ENCODE peak calls at places on chromosomes 16 and 17, in ten cellular contexts. A is PC-9, C is stomach, F is mesothelial cell of epicardium, K is progenitor cell of endocrine pancreas, S is cardiac muscle cell, G is GM10248, E is lower leg skin, L is foreskin fibroblast, U is neural crest cell. T is an unnamed sample.

GRCh38 chr16:2505695-2506094 is 8.1 kb upstream of the ATP6V0C start:
- DNase-seq in A (no peak), C (no peak), F (no peak), K (no peak), S (no peak), G (no peak), E (no peak), L (no peak), U (no peak), T (no peak)

GRCh38 chr16:24013733-24014645 is 178.2 kb downstream of the PRKCB start:
- DNase-seq in A (no peak), C (peak; percentile 31), F (no peak), K (no peak), S (no peak), G (peak; percentile 87), E (no peak), L (no peak), U (no peak), T (no peak)

GRCh38 chr17:44217738-44218343 is 1.6 kb downstream of the UBTF start:
- DNase-seq in A (no peak), C (no peak), F (peak; percentile 45), K (no peak), S (no peak), G (no peak), E (peak; percentile 89), L (no peak), U (no peak), T (no peak)

GRCh38 chr17:77391668-77392375 is 251.1 kb downstream of the SEC14L1 start:
- DNase-seq in A (peak; percentile 40), C (no peak), F (no peak), K (no peak), S (peak; percentile 90), G (no peak), E (peak; percentile 96), L (peak; percentile 98), U (no peak), T (no peak)

GRCh38 chr17:37461668-37462067 is 28.0 kb upstream of the DUSP14 start:
- DNase-seq in A (no peak), C (no peak), F (no peak), K (no peak), S (no peak), G (no peak), E (no peak), L (peak; percentile 40), U (no peak), T (no peak)

GRCh38 chr17:72634621-72635020 is 457.9 kb downstream of the SLC39A11 start:
- DNase-seq in A (peak; percentile 71), C (peak; percentile 36), F (no peak), K (no peak), S (no peak), G (no peak), E (no peak), L (no peak), U (no peak), T (no peak)

GRCh38 chr17:82332669-82333278 is 792 bp downstream of the SECTM1 start:
- DNase-seq in A (peak; percentile 47), C (peak; percentile 56), F (no peak), K (no peak), S (peak; percentile 41), G (no peak), E (no peak), L (peak; percentile 71), U (no peak), T (no peak)

GRCh38 chr17:68356520-68356919 is 65.2 kb downstream of the ARSG start:
- DNase-seq in A (no peak), C (no peak), F (no peak), K (no peak), S (no peak), G (peak; percentile 50), E (no peak), L (no peak), U (no peak), T (no peak)

GRCh38 chr16:25063102-25063501 is 47.9 kb upstream of the ARHGAP17 start:
- DNase-seq in A (no peak), C (no peak), F (no peak), K (no peak), S (no peak), G (peak; percentile 55), E (no peak), L (no peak), U (no peak), T (no peak)

GRCh38 chr17:57281887-57282653 is 25.7 kb downstream of the MSI2 start:
- DNase-seq in A (no peak), C (no peak), F (no peak), K (no peak), S (no peak), G (no peak), E (no peak), L (no peak), U (no peak), T (no peak)

GRCh38 chr17:77729587-77729986 is 228.9 kb upstream of the TNRC6C start:
- DNase-seq in A (no peak), C (no peak), F (no peak), K (peak; percentile 4), S (no peak), G (no peak), E (peak; percentile 12), L (no peak), U (no peak), T (no peak)

GRCh38 chr16:50259334-50260205 is 6.8 kb upstream of the ADCY7 start:
- DNase-seq in A (no peak), C (peak; percentile 26), F (no peak), K (no peak), S (peak; percentile 66), G (no peak), E (peak; percentile 90), L (peak; percentile 81), U (no peak), T (no peak)

DNA sequence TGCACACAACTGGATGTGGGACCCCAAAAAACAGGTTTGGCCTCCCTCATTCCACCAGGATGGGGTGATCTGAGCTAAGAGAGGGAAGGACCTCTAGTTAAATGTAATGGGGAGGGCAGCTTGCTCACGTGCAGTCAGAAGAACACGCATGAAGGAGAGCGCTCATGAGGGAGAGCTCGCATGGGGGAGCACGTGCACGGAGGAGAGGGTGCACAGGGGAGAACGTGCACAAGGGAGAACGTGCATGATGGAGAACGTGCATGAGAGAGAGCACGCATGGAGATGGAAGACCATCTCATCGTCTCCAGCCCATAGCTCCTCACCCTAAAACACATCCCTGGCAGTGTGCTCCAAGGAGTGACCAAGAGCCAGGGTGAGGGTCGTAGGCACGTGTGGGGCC is 141.2 kb downstream of the RBFOX3 start:
- DNase-seq in A (no peak), C (no peak), F (no peak), K (no peak), S (no peak), G (no peak), E (no peak), L (no peak), U (no peak), T (no peak)
- TF ChIP-seq CTCF in A (no peak), C (no peak), F (no peak), K (no peak), S (no peak), G (no peak), E (no peak), L (no peak), U (no peak), T (no peak)

GRCh38 chr17:60464343-60464742 is 42.1 kb downstream of the CHCT1 start:
- DNase-seq in A (no peak), C (no peak), F (no peak), K (no peak), S (no peak), G (no peak), E (no peak), L (no peak), U (no peak), T (no peak)
- TF ChIP-seq CTCF in A (no peak), C (no peak), F (no peak), K (no peak), S (no peak), G (no peak), E (no peak), L (no peak), U (no peak), T (no peak)

GRCh38 chr17:33291248-33292183 is 1.6 kb downstream of the ASIC2 start:
- DNase-seq in A (no peak), C (no peak), F (peak; percentile 62), K (peak; percentile 20), S (peak; percentile 24), G (no peak), E (peak; percentile 86), L (peak; percentile 69), U (peak; percentile 14), T (no peak)
- TF ChIP-seq CTCF in A (no peak), C (no peak), F (no peak), K (peak; percentile 39), S (no peak), G (no peak), E (no peak), L (no peak), U (peak; percentile 32), T (no peak)

GRCh38 chr16:8869212-8869987 is 594 bp upstream of the CARHSP1 start:
- DNase-seq in A (no peak), C (no peak), F (no peak), K (no peak), S (no peak), G (no peak), E (no peak), L (no peak), U (no peak), T (no peak)

GRCh38 chr16:8872071-8872470 is 3.3 kb upstream of the CARHSP1 start:
- DNase-seq in A (no peak), C (no peak), F (no peak), K (no peak), S (no peak), G (no peak), E (no peak), L (no peak), U (no peak), T (no peak)

GRCh38 chr16:8874388-8874787 is 5.6 kb upstream of the CARHSP1 start:
- DNase-seq in A (no peak), C (no peak), F (no peak), K (no peak), S (peak; percentile 64), G (no peak), E (no peak), L (peak; percentile 58), U (no peak), T (no peak)

GRCh38 chr16:8868272-8869211 is at the start of gene CARHSP1:
- DNase-seq in A (peak; percentile 90), C (peak; percentile 89), F (peak; percentile 89), K (peak; percentile 80), S (peak; percentile 95), G (peak; percentile 98), E (peak; percentile 97), L (peak; percentile 95), U (peak; percentile 81), T (peak; percentile 78)

DNA sequence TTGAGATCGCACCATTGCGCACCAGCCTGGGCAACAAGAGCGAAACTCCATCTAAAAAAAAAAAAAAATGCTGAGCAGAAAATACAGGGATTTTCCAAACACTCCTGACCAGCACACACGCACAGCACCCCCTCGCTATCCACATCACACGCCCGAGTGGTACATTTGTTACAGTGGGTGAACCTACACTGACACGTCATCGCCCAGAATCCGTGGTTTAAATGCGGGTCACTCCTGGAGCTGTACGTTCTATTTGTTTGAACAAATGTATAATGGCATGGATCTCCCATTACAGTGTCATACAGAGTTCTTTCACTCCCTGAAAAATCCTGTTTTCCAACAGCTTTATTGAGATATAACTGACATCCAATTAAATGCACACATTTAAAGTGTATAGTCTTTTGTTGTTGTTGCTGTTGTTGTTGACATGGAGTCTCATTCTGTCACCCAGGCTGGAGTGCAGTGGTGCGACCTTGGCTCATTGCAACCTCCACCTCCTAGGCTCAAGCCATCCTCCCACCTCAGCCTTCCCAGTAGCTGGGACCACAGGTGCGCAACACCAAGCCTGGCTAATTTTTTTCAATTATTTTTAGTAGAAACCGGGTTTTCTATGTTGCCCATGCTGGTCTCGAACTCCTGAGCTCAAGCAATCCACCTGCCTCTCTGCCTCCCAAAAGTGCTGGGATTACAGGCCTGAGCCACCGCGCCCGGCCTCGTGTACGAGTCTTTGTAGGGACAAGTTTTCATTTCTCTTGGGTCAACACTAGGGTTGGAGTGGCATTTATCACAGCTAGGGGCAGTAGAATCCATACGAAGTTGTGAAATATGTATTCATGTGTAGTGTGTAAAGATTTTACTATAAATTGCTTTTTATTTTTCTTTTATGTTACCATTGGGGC is 4.4 kb upstream of the CARHSP1 start:
- DNase-seq in A (no peak), C (no peak), F (no peak), K (no peak), S (no peak), G (no peak), E (no peak), L (peak; percentile 6), U (no peak), T (no peak)
- TF ChIP-seq CTCF in A (peak; percentile 34), C (no peak), F (no peak), K (peak; percentile 21), S (peak; percentile 15), G (no peak), E (no peak), L (peak; percentile 3), U (peak; percentile 44), T (peak; percentile 12)